ENCODE peak calls at places on chromosomes 6 and 20, in six cellular contexts. S, L, V, J, D and M are unnamed samples.

GRCh38 chr6:24257282-24257681 is 100.6 kb downstream of the DCDC2 start:
- DNase-seq in S (no peak), V (no peak), D (no peak), J (no peak), L (no peak), M (no peak)

GRCh38 chr6:138576303-138576702 is 77.0 kb upstream of the NHSL1 start:
- DNase-seq in V (no peak), L (no peak), J (no peak), S (no peak), D (no peak), M (no peak)

GRCh38 chr6:89637960-89638319 is 607 bp downstream of the LYRM2 start:
- DNase-seq in V (no peak), S (no peak), D (no peak), L (no peak), J (no peak), M (no peak)

GRCh38 chr20:18431206-18431605 is 35.6 kb downstream of the DZANK1 start:
- DNase-seq in S (no peak), V (no peak), D (no peak), L (no peak), J (no peak), M (no peak)

GRCh38 chr6:32940656-32941411 is at the start of gene HLA-DMB:
- DNase-seq in V (peak), J (peak), D (peak), L (peak), S (peak), M (peak)

GRCh38 chr6:81937296-81937937 is 184.9 kb upstream of the TENT5A start:
- DNase-seq in V (no peak), L (peak), S (no peak), J (no peak), D (no peak), M (no peak)

GRCh38 chr6:138643210-138643609 is 130.4 kb upstream of the CCDC28A start:
- DNase-seq in D (no peak), V (no peak), S (no peak), J (no peak), L (no peak), M (no peak)

GRCh38 chr20:32893878-32894483 is 35.3 kb downstream of the EFCAB8 start:
- DNase-seq in J (peak), S (no peak), D (no peak), L (peak), V (peak), M (no peak)

GRCh38 chr6:42628604-42629003 is 64.8 kb downstream of the UBR2 start:
- DNase-seq in L (no peak), D (no peak), J (no peak), V (no peak), S (no peak), M (no peak)

GRCh38 chr20:34309691-34310090 is 6.5 kb upstream of the AHCY start:
- DNase-seq in V (no peak), S (no peak), D (no peak), L (no peak), J (no peak), M (no peak)

GRCh38 chr20:44460795-44461141 is 14.9 kb upstream of the TTPAL start:
- DNase-seq in D (no peak), S (no peak), J (peak), V (no peak), L (peak), M (no peak)

GRCh38 chr20:47677314-47678129 is 107.8 kb downstream of the SULF2 start:
- DNase-seq in L (peak), D (peak), S (peak), J (peak), V (peak), M (peak)

GRCh38 chr6:26363882-26364825 is 844 bp upstream of the BTN3A2 start:
- DNase-seq in J (no peak), V (no peak), S (no peak), L (peak), D (no peak), M (no peak)

GRCh38 chr6:161353208-161353613 is 79.3 kb upstream of the AGPAT4 start:
- DNase-seq in V (no peak), D (no peak), L (peak), J (peak), S (no peak), M (no peak)

GRCh38 chr6:24929255-24929654 is 6.5 kb downstream of the RIPOR2 start:
- DNase-seq in D (no peak), L (no peak), V (no peak), S (no peak), J (no peak), M (no peak)

GRCh38 chr6:16762265-16762546 is 946 bp upstream of the ATXN1 start:
- DNase-seq in D (no peak), V (peak), S (no peak), L (peak), J (no peak), M (no peak)

GRCh38 chr20:63819224-63819917 is 11.7 kb downstream of the ZBTB46 start:
- DNase-seq in D (no peak), L (peak), S (no peak), V (no peak), J (no peak), M (no peak)

GRCh38 chr6:46419576-46420002 is 71.7 kb downstream of the RCAN2 start:
- DNase-seq in D (no peak), V (peak), S (no peak), L (peak), J (peak), M (no peak)

GRCh38 chr20:5933802-5934436 is 16.4 kb downstream of the TRMT6 start:
- DNase-seq in S (no peak), J (peak), V (peak), D (no peak), L (peak), M (no peak)

GRCh38 chr6:35728663-35729348 is 8.0 kb upstream of the ARMC12 start:
- DNase-seq in S (no peak), V (no peak), J (no peak), D (peak), L (no peak), M (no peak)

GRCh38 chr6:45548657-45549515 is 171.2 kb upstream of the SUPT3H start:
- DNase-seq in J (no peak), S (no peak), D (no peak), V (peak), L (no peak), M (no peak)

GRCh38 chr6:163083141-163083540 is 331.4 kb upstream of the QKI start:
- DNase-seq in D (no peak), S (no peak), L (no peak), J (no peak), V (no peak), M (no peak)

GRCh38 chr6:6749791-6750434 is 161.4 kb downstream of the LY86 start:
- DNase-seq in L (peak), V (no peak), J (peak), D (no peak), S (no peak), M (no peak)

GRCh38 chr20:45798935-45799642 is 7.3 kb downstream of the DNTTIP1 start:
- DNase-seq in V (peak), S (peak), J (peak), L (peak), D (peak), M (peak)

GRCh38 chr6:157800420-157801237 is 22.4 kb upstream of the SNX9 start:
- DNase-seq in V (peak), L (peak), S (no peak), D (no peak), J (peak), M (no peak)

GRCh38 chr20:47922280-47922675 is 137.0 kb upstream of the SULF2 start:
- DNase-seq in V (no peak), D (no peak), J (peak), S (no peak), L (peak), M (no peak)